ENCODE peak calls at places on chromosomes 7 and 10, in six cellular contexts. F is T-helper 17 cell; A is non-pigmented ciliary epithelial cell; X is stimulated activated CD8-positive, alpha-beta memory T cell treated with anti-CD3 and anti-CD28 coated beads, Interleukin-12 subunit alpha, Interleukin-12 subunit beta, amount 100 ng/mL, for 4 hours; Y is epithelial cell of esophagus; B is amygdala. O is an unnamed sample.

GRCh38 chr10:124428207-124428777 is 9.6 kb upstream of the OAT start:
- DNase-seq in X (no peak), F (no peak), A (no peak), Y (no peak), B (no peak), O (no peak)

GRCh38 chr10:34780818-34781380 is 34.2 kb downstream of the PARD3 start:
- DNase-seq in Y (no peak), B (no peak), A (no peak), X (no peak), F (no peak), O (no peak)

GRCh38 chr7:152523916-152524315 is 88.1 kb upstream of the KMT2C start:
- DNase-seq in Y (no peak), A (no peak), F (no peak), X (no peak), B (peak), O (no peak)

GRCh38 chr7:49703876-49704275 is 69.6 kb upstream of the VWC2 start:
- DNase-seq in Y (no peak), F (no peak), A (no peak), B (no peak), X (no peak), O (no peak)

GRCh38 chr7:28879105-28879504 is 79.0 kb downstream of the TRIL start:
- DNase-seq in A (no peak), F (no peak), Y (no peak), B (no peak), X (no peak), O (no peak)

GRCh38 chr7:24572421-24573007 is 738 bp upstream of the PALS2 start:
- DNase-seq in Y (peak), F (no peak), X (peak), A (no peak), B (peak), O (peak)

GRCh38 chr10:70602665-70603438 is at the start of gene PRF1:
- DNase-seq in B (no peak), A (no peak), X (peak), Y (no peak), F (peak), O (no peak)

GRCh38 chr10:43200538-43201390 is 62.5 kb downstream of the CSGALNACT2 start:
- DNase-seq in A (no peak), B (no peak), X (no peak), Y (no peak), F (no peak), O (no peak)

GRCh38 chr10:74738543-74738942 is 87.9 kb upstream of the KAT6B start:
- DNase-seq in Y (no peak), B (no peak), F (no peak), X (no peak), A (no peak), O (no peak)

GRCh38 chr10:104351919-104352318 is 1.7 kb upstream of the CFAP58 start:
- DNase-seq in A (no peak), B (no peak), F (no peak), X (no peak), Y (no peak), O (no peak)

GRCh38 chr10:64726466-64726865 is 1205.3 kb downstream of the REEP3 start:
- DNase-seq in B (no peak), F (no peak), Y (peak), A (no peak), X (no peak), O (no peak)

GRCh38 chr7:20158684-20159083 is 58.5 kb downstream of the MACC1 start:
- DNase-seq in Y (peak), X (no peak), A (no peak), F (no peak), B (peak), O (peak)

GRCh38 chr10:97356318-97356914 is 21.9 kb upstream of the FRAT2 start:
- DNase-seq in A (no peak), X (no peak), F (no peak), B (no peak), Y (no peak), O (no peak)

GRCh38 chr7:64733550-64734240 is 60.5 kb upstream of the ZNF138 start:
- DNase-seq in B (no peak), A (no peak), F (no peak), Y (no peak), X (no peak), O (no peak)

GRCh38 chr10:133100706-133101463 is 13.2 kb downstream of the ADGRA1 start:
- DNase-seq in F (no peak), A (no peak), X (no peak), Y (no peak), B (no peak), O (no peak)

GRCh38 chr10:14681305-14681704 is 93.4 kb downstream of the FAM107B start:
- DNase-seq in F (no peak), Y (no peak), A (no peak), B (no peak), X (no peak), O (no peak)

GRCh38 chr7:157693521-157694388 is 357.0 kb downstream of the DNAJB6 start:
- DNase-seq in X (no peak), Y (no peak), F (no peak), B (no peak), A (no peak), O (no peak)

GRCh38 chr7:73864981-73865711 is 4.2 kb downstream of the TMEM270 start:
- DNase-seq in B (no peak), Y (no peak), X (no peak), A (no peak), F (no peak), O (no peak)

GRCh38 chr10:117165557-117166419 is 27.7 kb upstream of the VAX1 start:
- DNase-seq in A (no peak), X (no peak), F (no peak), B (peak), Y (peak), O (no peak)

GRCh38 chr7:142409471-142409870 is 151.6 kb upstream of the PRSS58 start:
- DNase-seq in B (no peak), F (no peak), X (no peak), Y (no peak), A (no peak), O (no peak)

GRCh38 chr10:117412469-117413005 is 37.3 kb upstream of the PDZD8 start:
- DNase-seq in F (no peak), A (no peak), B (no peak), X (no peak), Y (no peak), O (no peak)

GRCh38 chr7:115230882-115231508 is 309.1 kb downstream of the MDFIC start:
- DNase-seq in A (peak), Y (peak), F (no peak), B (no peak), X (no peak), O (peak)

GRCh38 chr10:13390604-13391522 is 42.8 kb upstream of the SEPHS1 start:
- DNase-seq in Y (no peak), X (no peak), A (no peak), B (peak), F (no peak), O (no peak)

O was measured in HT-29.